ENCODE peak calls at places on chromosomes 4 and X, in six cellular contexts. Q is HCT116; Z is stimulated activated CD4-positive, alpha-beta T cell treated with anti-CD3 and anti-CD28 coated beads, Interleukin-2, amount 100 ng/mL, for 48 hours; G is COR-L47; U is H7; M is HFF-Myc. H is an unnamed sample.

GRCh38 chrX:71493111-71493613 is 39.7 kb upstream of the OGT start:
- DNase-seq in Q (no peak), Z (no peak), G (no peak), U (no peak), M (no peak), H (no peak)

GRCh38 chrX:69424161-69424560 is 80.0 kb upstream of the NALF2 start:
- DNase-seq in Q (peak; percentile 2), Z (peak; percentile 2), G (no peak), U (peak; percentile 21), M (no peak), H (no peak)

GRCh38 chr4:36189511-36190226 is 54.6 kb downstream of the ARAP2 start:
- DNase-seq in Q (no peak), Z (no peak), G (no peak), U (no peak), M (no peak), H (no peak)

GRCh38 chr4:83548151-83548905 is 12.4 kb downstream of the GPAT3 start:
- DNase-seq in Q (peak; percentile 99), Z (peak; percentile 52), G (peak; percentile 92), U (peak; percentile 26), M (peak; percentile 91), H (peak; percentile 58)

GRCh38 chrX:66994729-66995128 is 355.9 kb upstream of the EDA2R start:
- DNase-seq in Q (no peak), Z (no peak), G (no peak), U (no peak), M (no peak), H (no peak)

GRCh38 chr4:144627663-144628076 is 18.3 kb upstream of the HHIP start:
- DNase-seq in Q (no peak), Z (no peak), G (no peak), U (no peak), M (no peak), H (no peak)

GRCh38 chrX:112696506-112696905 is 16.8 kb upstream of the LHFPL1 start:
- DNase-seq in Q (no peak), Z (no peak), G (no peak), U (no peak), M (no peak), H (no peak)

GRCh38 chrX:71872542-71873458 is 37.8 kb upstream of the NHSL2 start:
- DNase-seq in Q (no peak), Z (no peak), G (no peak), U (no peak), M (no peak), H (peak; percentile 29)

GRCh38 chr4:18366762-18367358 is 345.3 kb upstream of the LCORL start:
- DNase-seq in Q (no peak), Z (no peak), G (peak; percentile 38), U (no peak), M (no peak), H (no peak)

GRCh38 chrX:124555036-124555595 is 208.8 kb downstream of the SH2D1A start:
- DNase-seq in Q (no peak), Z (no peak), G (no peak), U (no peak), M (peak; percentile 24), H (no peak)

GRCh38 chr4:108917255-108917654 is 154.4 kb upstream of the ETNPPL start:
- DNase-seq in Q (no peak), Z (no peak), G (no peak), U (no peak), M (no peak), H (no peak)

GRCh38 chr4:146058531-146058930 is 117.0 kb upstream of the LSM6 start:
- DNase-seq in Q (no peak), Z (no peak), G (no peak), U (no peak), M (no peak), H (no peak)

GRCh38 chr4:3767569-3768288 is 1.5 kb downstream of the ADRA2C start:
- DNase-seq in Q (no peak), Z (no peak), G (no peak), U (peak; percentile 77), M (no peak), H (no peak)

GRCh38 chrX:68828740-68829593 is at the start of gene EFNB1:
- DNase-seq in Q (peak; percentile 88), Z (peak; percentile 70), G (peak; percentile 89), U (peak; percentile 91), M (peak; percentile 73), H (peak; percentile 93)

GRCh38 chrX:76202471-76202870 is 29.6 kb downstream of the PBDC1 start:
- DNase-seq in Q (no peak), Z (no peak), G (no peak), U (no peak), M (no peak), H (no peak)

GRCh38 chrX:122850326-122850725 is 333.8 kb upstream of the GRIA3 start:
- DNase-seq in Q (no peak), Z (no peak), G (no peak), U (no peak), M (no peak), H (no peak)

GRCh38 chr4:35565640-35566039 is 678.7 kb downstream of the ARAP2 start:
- DNase-seq in Q (no peak), Z (no peak), G (no peak), U (no peak), M (no peak), H (no peak)

GRCh38 chr4:108224628-108225053 is 55.9 kb upstream of the LEF1 start:
- DNase-seq in Q (no peak), Z (no peak), G (no peak), U (no peak), M (no peak), H (peak; percentile 29)

GRCh38 chr4:156638925-156639605 is 332.5 kb downstream of the PDGFC start:
- DNase-seq in Q (no peak), Z (no peak), G (no peak), U (no peak), M (no peak), H (peak; percentile 59)

GRCh38 chrX:87798039-87798438 is 280.4 kb downstream of the KLHL4 start:
- DNase-seq in Q (no peak), Z (no peak), G (no peak), U (no peak), M (no peak), H (no peak)

GRCh38 chr4:109910261-109910660 is 2.4 kb upstream of the EGF start:
- DNase-seq in Q (no peak), Z (no peak), G (no peak), U (no peak), M (no peak), H (no peak)

GRCh38 chrX:46991664-46992063 is 79.4 kb downstream of the JADE3 start:
- DNase-seq in Q (no peak), Z (no peak), G (no peak), U (peak; percentile 2), M (no peak), H (no peak)

GRCh38 chrX:26146024-26146423 is 7.9 kb downstream of the MAGEB18 start:
- DNase-seq in Q (no peak), Z (no peak), G (no peak), U (no peak), M (no peak), H (no peak)

GRCh38 chr4:41360911-41361830 is 104.4 kb downstream of the UCHL1 start:
- DNase-seq in Q (no peak), Z (no peak), G (peak; percentile 67), U (peak; percentile 68), M (no peak), H (peak; percentile 82)

GRCh38 chrX:109481986-109482385 is at the start of gene GUCY2F:
- DNase-seq in Q (no peak), Z (no peak), G (no peak), U (no peak), M (no peak), H (no peak)

GRCh38 chr4:187070740-187071139 is 347.1 kb upstream of the FAT1 start:
- DNase-seq in Q (no peak), Z (no peak), G (no peak), U (no peak), M (no peak), H (no peak)

GRCh38 chr4:76690091-76690905 is 207.6 kb downstream of the SOWAHB start:
- DNase-seq in Q (no peak), Z (no peak), G (peak; percentile 33), U (peak; percentile 17), M (peak; percentile 78), H (no peak)

GRCh38 chr4:103405415-103405814 is 207.3 kb upstream of the CENPE start:
- DNase-seq in Q (no peak), Z (no peak), G (no peak), U (no peak), M (no peak), H (no peak)

GRCh38 chrX:36916941-36917340 is 91.2 kb upstream of the FAM47C start:
- DNase-seq in Q (no peak), Z (no peak), G (no peak), U (no peak), M (no peak), H (no peak)

GRCh38 chr4:99965173-99965572 is 15.1 kb upstream of the H2AZ1 start:
- DNase-seq in Q (no peak), Z (no peak), G (no peak), U (no peak), M (no peak), H (no peak)

GRCh38 chrX:154833746-154834274 is 652 bp downstream of the SMIM9 start:
- DNase-seq in Q (no peak), Z (no peak), G (no peak), U (no peak), M (no peak), H (no peak)

GRCh38 chr4:85478576-85478975 is 3.6 kb downstream of the ARHGAP24 start:
- DNase-seq in Q (no peak), Z (no peak), G (no peak), U (no peak), M (no peak), H (no peak)

GRCh38 chrX:274904-275475 is 6.2 kb upstream of the PLCXD1 start:
- DNase-seq in Q (no peak), Z (no peak), G (no peak), U (peak; percentile 88), M (no peak), H (peak; percentile 77)

GRCh38 chr4:131192318-131192717 is 1956.8 kb upstream of the PCDH10 start:
- DNase-seq in Q (no peak), Z (no peak), G (no peak), U (no peak), M (no peak), H (no peak)

GRCh38 chrX:129833153-129834004 is 10.3 kb downstream of the ZDHHC9 start:
- DNase-seq in Q (no peak), Z (no peak), G (no peak), U (no peak), M (no peak), H (no peak)

GRCh38 chr4:118988635-118988972 is 100.0 kb downstream of the SYNPO2 start:
- DNase-seq in Q (no peak), Z (no peak), G (no peak), U (no peak), M (no peak), H (no peak)

GRCh38 chr4:157978680-157979361 is 194.0 kb downstream of the GASK1B start:
- DNase-seq in Q (peak; percentile 66), Z (no peak), G (peak; percentile 90), U (peak; percentile 24), M (peak; percentile 22), H (peak; percentile 62)

GRCh38 chrX:1534321-1535168 is 2.4 kb downstream of the P2RY8 start:
- DNase-seq in Q (no peak), Z (no peak), G (no peak), U (peak; percentile 65), M (no peak), H (no peak)

GRCh38 chr4:100843897-100844296 is 326.1 kb upstream of the EMCN start:
- DNase-seq in Q (no peak), Z (no peak), G (no peak), U (no peak), M (no peak), H (no peak)

GRCh38 chr4:67327245-67327860 is 217.9 kb downstream of the CENPC start:
- DNase-seq in Q (peak; percentile 32), Z (peak; percentile 42), G (peak; percentile 58), U (peak; percentile 56), M (peak; percentile 12), H (no peak)

H was measured in right cardiac atrium.